ENCODE peak calls at places on chromosomes 6 and 20, in six cellular contexts. T, M, U, I, Y and E are unnamed samples.

GRCh38 chr20:34680586-34680985 is 3.7 kb upstream of the PIGU start:
- DNase-seq in T (peak; percentile 21), M (no peak), U (no peak), I (no peak), Y (no peak), E (peak; percentile 43)

GRCh38 chr6:23245559-23245958 is 676.2 kb downstream of the HDGFL1 start:
- DNase-seq in T (no peak), M (no peak), U (no peak), I (no peak), Y (no peak), E (peak; percentile 25)

GRCh38 chr6:35080821-35081425 is 60.2 kb downstream of the TCP11 start:
- DNase-seq in T (no peak), M (no peak), U (no peak), I (no peak), Y (no peak), E (no peak)

GRCh38 chr6:134240664-134241431 is 77.1 kb downstream of the SGK1 start:
- DNase-seq in T (no peak), M (no peak), U (peak; percentile 43), I (no peak), Y (peak; percentile 82), E (no peak)

GRCh38 chr6:134422426-134423231 is 104.7 kb upstream of the SGK1 start:
- DNase-seq in T (peak; percentile 99), M (peak; percentile 95), U (peak; percentile 53), I (no peak), Y (no peak), E (peak; percentile 99)

GRCh38 chr6:1618305-1619105 is 8.8 kb downstream of the FOXC1 start:
- DNase-seq in T (no peak), M (no peak), U (no peak), I (no peak), Y (no peak), E (no peak)

GRCh38 chr6:34095741-34096140 is 50.1 kb downstream of the GRM4 start:
- DNase-seq in T (no peak), M (no peak), U (no peak), I (peak; percentile 71), Y (no peak), E (no peak)

GRCh38 chr20:59042151-59042795 is at the start of gene PRELID3B:
- DNase-seq in T (peak; percentile 50), M (no peak), U (no peak), I (peak; percentile 43), Y (peak; percentile 16), E (peak; percentile 39)

GRCh38 chr20:57070296-57070695 is 196.1 kb downstream of the BMP7 start:
- DNase-seq in T (no peak), M (no peak), U (no peak), I (no peak), Y (no peak), E (no peak)

GRCh38 chr20:39117486-39117885 is 155.3 kb downstream of the DHX35 start:
- DNase-seq in T (peak; percentile 64), M (no peak), U (no peak), I (peak; percentile 22), Y (no peak), E (peak; percentile 10)

GRCh38 chr20:63574829-63575720 is 1.0 kb upstream of the HELZ2 start:
- DNase-seq in T (peak; percentile 66), M (no peak), U (no peak), I (no peak), Y (no peak), E (peak; percentile 43)

GRCh38 chr20:699811-700338 is 24.3 kb upstream of the SCRT2 start:
- DNase-seq in T (no peak), M (no peak), U (no peak), I (no peak), Y (no peak), E (no peak)

GRCh38 chr6:158536891-158537798 is 22.7 kb upstream of the TMEM181 start:
- DNase-seq in T (no peak), M (no peak), U (no peak), I (peak; percentile 93), Y (no peak), E (no peak)

GRCh38 chr6:82057846-82058554 is 189.5 kb downstream of the IBTK start:
- DNase-seq in T (peak; percentile 55), M (no peak), U (no peak), I (peak; percentile 90), Y (no peak), E (peak; percentile 68)

GRCh38 chr6:155157101-155157500 is 106.7 kb upstream of the CLDN20 start:
- DNase-seq in T (no peak), M (no peak), U (no peak), I (no peak), Y (no peak), E (no peak)

GRCh38 chr6:137043710-137044365 is 927 bp downstream of the IL20RA start:
- DNase-seq in T (peak; percentile 50), M (peak; percentile 32), U (no peak), I (peak; percentile 79), Y (no peak), E (peak; percentile 43)

GRCh38 chr20:44582321-44583025 is at the start of gene PKIG:
- DNase-seq in T (peak; percentile 92), M (peak; percentile 69), U (no peak), I (peak; percentile 12), Y (no peak), E (peak; percentile 93)

GRCh38 chr20:61502433-61502832 is 250.4 kb downstream of the CDH4 start:
- DNase-seq in T (peak; percentile 18), M (no peak), U (no peak), I (no peak), Y (no peak), E (no peak)

GRCh38 chr6:16179970-16180431 is 51.1 kb downstream of the MYLIP start:
- DNase-seq in T (no peak), M (no peak), U (no peak), I (no peak), Y (peak; percentile 32), E (no peak)

GRCh38 chr20:22617160-22617559 is 32.8 kb upstream of the FOXA2 start:
- DNase-seq in T (no peak), M (no peak), U (no peak), I (peak; percentile 17), Y (no peak), E (no peak)

GRCh38 chr20:52105573-52106422 is 85.8 kb downstream of the ZFP64 start:
- DNase-seq in T (peak; percentile 53), M (no peak), U (no peak), I (peak; percentile 62), Y (no peak), E (peak; percentile 36)

GRCh38 chr6:52984247-52984646 is 10.8 kb downstream of the GSTA4 start:
- DNase-seq in T (no peak), M (peak; percentile 51), U (no peak), I (no peak), Y (peak; percentile 7), E (no peak)

GRCh38 chr6:99241905-99242534 is 107.5 kb downstream of the FAXC start:
- DNase-seq in T (peak; percentile 44), M (peak; percentile 11), U (no peak), I (peak; percentile 62), Y (no peak), E (peak; percentile 25)

GRCh38 chr20:23147964-23148720 is 62.0 kb upstream of the CD93 start:
- DNase-seq in T (peak; percentile 87), M (peak; percentile 76), U (no peak), I (peak; percentile 32), Y (no peak), E (peak; percentile 66)

GRCh38 chr6:475341-475740 is 83.8 kb downstream of the IRF4 start:
- DNase-seq in T (no peak), M (no peak), U (no peak), I (peak; percentile 31), Y (no peak), E (no peak)

GRCh38 chr20:33162753-33163152 is 5.2 kb upstream of the BPIFA2 start:
- DNase-seq in T (no peak), M (no peak), U (no peak), I (peak; percentile 6), Y (no peak), E (no peak)

GRCh38 chr6:51569594-51569993 is 517.8 kb downstream of the PKHD1 start:
- DNase-seq in T (no peak), M (no peak), U (no peak), I (peak; percentile 66), Y (no peak), E (no peak)

GRCh38 chr6:15332441-15332840 is 86.6 kb downstream of the JARID2 start:
- DNase-seq in T (no peak), M (no peak), U (no peak), I (peak; percentile 38), Y (no peak), E (peak; percentile 74)